ENCODE peak calls at places on chromosomes 13 and 19, in four cellular contexts. One of them, this sample, is unnamed. For H3K4me1, the result is how much of the 10 kb centered on the place peaks cover.

GRCh38 chr19:4732680-4733114 is 9.1 kb upstream of the DPP9 start:
- DNase-seq in sigmoid colon: peak
- DNase-seq in transverse colon: peak
- DNase-seq in tibial nerve: no peak
- DNase-seq in this sample: peak

GRCh38 chr13:75762066-75762937 is 126.2 kb downstream of the LMO7 start:
- DNase-seq in sigmoid colon: no peak
- DNase-seq in tibial nerve: no peak
- DNase-seq in transverse colon: no peak
- DNase-seq in this sample: peak

GRCh38 chr13:76296751-76297150 is 589.5 kb downstream of the KCTD12 start:
- DNase-seq in transverse colon: no peak
- DNase-seq in sigmoid colon: no peak
- DNase-seq in tibial nerve: no peak
- DNase-seq in this sample: no peak

GRCh38 chr13:30972888-30973377 is 40.5 kb downstream of the TEX26 start:
- DNase-seq in transverse colon: no peak
- DNase-seq in tibial nerve: no peak
- DNase-seq in sigmoid colon: no peak
- DNase-seq in this sample: no peak

GRCh38 chr19:43784251-43784980 is 3.6 kb upstream of the KCNN4 start:
- DNase-seq in transverse colon: peak
- DNase-seq in tibial nerve: no peak
- DNase-seq in sigmoid colon: no peak
- DNase-seq in this sample: peak

GRCh38 chr13:73851104-73851503 is 283.1 kb downstream of the KLF12 start:
- DNase-seq in transverse colon: no peak
- DNase-seq in tibial nerve: no peak
- DNase-seq in sigmoid colon: no peak
- DNase-seq in this sample: no peak

GRCh38 chr19:33291623-33292534 is 10.5 kb downstream of the CEBPA start:
- DNase-seq in sigmoid colon: no peak
- DNase-seq in tibial nerve: no peak
- DNase-seq in transverse colon: peak
- DNase-seq in this sample: no peak

GRCh38 chr13:110379905-110380341 is 72.8 kb downstream of the COL4A2 start:
- DNase-seq in tibial nerve: no peak
- DNase-seq in sigmoid colon: no peak
- DNase-seq in transverse colon: no peak
- DNase-seq in this sample: no peak

GRCh38 chr19:46958542-46958941 is 61.1 kb upstream of the NPAS1 start:
- DNase-seq in sigmoid colon: no peak
- DNase-seq in tibial nerve: no peak
- DNase-seq in transverse colon: no peak
- DNase-seq in this sample: no peak

GRCh38 chr13:50693755-50694154 is 149.7 kb downstream of the DLEU7 start:
- DNase-seq in sigmoid colon: no peak
- DNase-seq in tibial nerve: no peak
- DNase-seq in transverse colon: no peak
- DNase-seq in this sample: peak

GRCh38 chr19:38843175-38843758 is 6.5 kb downstream of the HNRNPL start:
- DNase-seq in sigmoid colon: no peak
- DNase-seq in transverse colon: no peak
- DNase-seq in tibial nerve: no peak
- DNase-seq in this sample: no peak

GRCh38 chr19:32041681-32042292 is 303.6 kb upstream of the ZNF507 start:
- DNase-seq in sigmoid colon: no peak
- DNase-seq in tibial nerve: no peak
- DNase-seq in transverse colon: peak
- DNase-seq in this sample: no peak

GRCh38 chr13:113616991-113617749 is 32.6 kb downstream of the TFDP1 start:
- DNase-seq in sigmoid colon: no peak
- DNase-seq in tibial nerve: no peak
- DNase-seq in transverse colon: no peak
- DNase-seq in this sample: peak

GRCh38 chr13:40456397-40456958 is 210.0 kb downstream of the FOXO1 start:
- DNase-seq in sigmoid colon: no peak
- DNase-seq in transverse colon: no peak
- DNase-seq in tibial nerve: no peak
- DNase-seq in this sample: no peak

GRCh38 chr19:48487544-48487943 is 18.4 kb downstream of the CYTH2 start:
- DNase-seq in sigmoid colon: no peak
- DNase-seq in transverse colon: no peak
- DNase-seq in tibial nerve: no peak
- DNase-seq in this sample: no peak

GRCh38 chr13:93262729-93263128 is 36.1 kb downstream of the GPC6 start:
- DNase-seq in transverse colon: no peak
- DNase-seq in sigmoid colon: no peak
- DNase-seq in tibial nerve: no peak
- DNase-seq in this sample: no peak

GRCh38 chr19:11091343-11092153 is 2.3 kb downstream of the LDLR start:
- DNase-seq in tibial nerve: peak
- DNase-seq in sigmoid colon: peak
- DNase-seq in transverse colon: peak
- DNase-seq in this sample: peak

GRCh38 chr13:25977216-25977615 is 74.6 kb downstream of the SHISA2 start:
- DNase-seq in tibial nerve: no peak
- DNase-seq in sigmoid colon: no peak
- DNase-seq in transverse colon: no peak
- DNase-seq in this sample: no peak

GRCh38 chr19:5189318-5189607 is 151.3 kb downstream of the PTPRS start:
- DNase-seq in transverse colon: no peak
- DNase-seq in sigmoid colon: no peak
- DNase-seq in tibial nerve: no peak
- DNase-seq in this sample: no peak

GRCh38 chr13:100544866-100545683 is 43.5 kb downstream of the GGACT start:
- DNase-seq in transverse colon: no peak
- DNase-seq in tibial nerve: no peak
- DNase-seq in sigmoid colon: no peak
- DNase-seq in this sample: peak

GRCh38 chr19:8821748-8822241 is 10.3 kb downstream of the ZNF558 start:
- DNase-seq in sigmoid colon: no peak
- DNase-seq in tibial nerve: no peak
- DNase-seq in transverse colon: no peak
- DNase-seq in this sample: no peak
- TF ChIP-seq EP300 in sigmoid colon: peak
- TF ChIP-seq EP300 in tibial nerve: no peak
- TF ChIP-seq EP300 in transverse colon: no peak
- TF ChIP-seq EP300 in this sample: no peak

DNA sequence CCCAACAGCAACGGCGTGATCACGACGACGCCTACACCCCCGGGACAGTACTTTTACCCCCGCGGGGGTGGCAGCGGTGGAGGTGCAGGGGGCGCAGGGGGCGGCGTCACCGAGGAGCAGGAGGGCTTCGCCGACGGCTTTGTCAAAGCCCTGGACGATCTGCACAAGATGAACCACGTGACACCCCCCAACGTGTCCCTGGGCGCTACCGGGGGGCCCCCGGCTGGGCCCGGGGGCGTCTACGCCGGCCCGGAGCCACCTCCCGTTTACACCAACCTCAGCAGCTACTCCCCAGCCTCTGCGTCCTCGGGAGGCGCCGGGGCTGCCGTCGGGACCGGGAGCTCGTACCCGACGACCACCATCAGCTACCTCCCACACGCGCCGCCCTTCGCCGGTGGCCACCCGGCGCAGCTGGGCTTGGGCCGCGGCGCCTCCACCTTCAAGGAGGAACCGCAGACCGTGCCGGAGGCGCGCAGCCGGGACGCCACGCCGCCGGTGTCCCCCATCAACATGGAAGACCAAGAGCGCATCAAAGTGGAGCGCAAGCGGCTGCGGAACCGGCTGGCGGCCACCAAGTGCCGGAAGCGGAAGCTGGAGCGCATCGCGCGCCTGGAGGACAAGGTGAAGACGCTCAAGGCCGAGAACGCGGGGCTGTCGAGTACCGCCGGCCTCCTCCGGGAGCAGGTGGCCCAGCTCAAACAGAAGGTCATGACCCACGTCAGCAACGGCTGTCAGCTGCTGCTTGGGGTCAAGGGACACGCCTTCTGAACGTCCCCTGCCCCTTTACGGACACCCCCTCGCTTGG is 964 bp downstream of the JUNB start:
- DNase-seq in tibial nerve: no peak
- DNase-seq in sigmoid colon: peak
- DNase-seq in transverse colon: peak
- DNase-seq in this sample: peak
- H3K4me1 ChIP-seq in tibial nerve: half or more
- H3K4me1 ChIP-seq in sigmoid colon: half or more
- H3K4me1 ChIP-seq in transverse colon: half or more
- H3K4me1 ChIP-seq in this sample: half or more

DNA sequence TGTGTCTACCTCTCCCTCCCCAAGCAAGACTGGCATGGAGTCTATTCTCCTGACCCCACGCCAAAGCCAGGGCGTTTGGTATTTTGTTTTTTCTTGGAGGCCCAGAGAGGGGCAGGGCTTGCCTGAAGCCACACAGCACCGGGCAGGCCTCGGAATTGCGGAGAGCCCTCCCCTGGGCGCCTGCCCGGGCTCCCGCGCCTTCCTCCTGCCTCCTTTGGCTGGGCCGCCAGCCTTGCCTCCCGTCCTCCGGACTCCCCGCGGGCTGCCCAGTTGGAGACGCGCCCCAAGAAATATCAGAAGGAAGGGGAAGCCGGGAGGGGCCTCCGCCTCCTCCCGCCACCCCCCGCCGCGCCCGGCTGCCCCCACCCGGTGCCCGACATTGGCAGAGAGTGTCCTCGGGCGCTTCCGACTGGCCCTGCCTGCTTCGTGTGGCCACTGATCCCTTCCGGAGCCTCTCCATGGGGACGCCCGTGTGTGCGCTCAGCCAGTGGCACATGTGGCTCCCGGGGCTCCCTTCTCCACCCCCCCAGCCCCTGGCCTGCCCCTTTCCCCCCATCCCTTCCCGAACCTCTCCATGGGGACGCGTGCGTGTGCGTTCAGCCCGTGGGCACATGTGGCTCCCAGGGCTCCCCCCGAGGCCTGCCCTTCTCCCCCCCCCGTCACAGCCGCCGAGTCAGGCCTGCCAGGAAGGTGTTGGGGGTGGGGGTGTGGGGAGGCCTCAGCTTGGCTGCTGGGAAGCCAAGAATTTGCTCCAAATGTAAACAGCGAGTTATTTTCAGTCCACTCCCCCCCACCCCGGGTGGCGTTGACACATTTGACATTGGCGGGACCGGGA is 37.3 kb downstream of the NFIC start:
- DNase-seq in sigmoid colon: peak
- DNase-seq in tibial nerve: peak
- DNase-seq in transverse colon: peak
- DNase-seq in this sample: peak
- TF ChIP-seq EP300 in sigmoid colon: peak
- TF ChIP-seq EP300 in tibial nerve: no peak
- TF ChIP-seq EP300 in transverse colon: peak
- TF ChIP-seq EP300 in this sample: peak

GRCh38 chr19:40802300-40803169 is 3.5 kb downstream of the EGLN2 start:
- DNase-seq in sigmoid colon: peak
- DNase-seq in tibial nerve: peak
- DNase-seq in transverse colon: peak
- DNase-seq in this sample: peak
- H3K4me1 ChIP-seq in sigmoid colon: half or more
- H3K4me1 ChIP-seq in tibial nerve: half or more
- H3K4me1 ChIP-seq in transverse colon: half or more
- H3K4me1 ChIP-seq in this sample: half or more